ENCODE peak calls at places on chromosomes 12 and 14, in six cellular contexts. U is HCT116, P is IMR-90, Z is ovary, F is A549, X is adrenal gland. E is an unnamed sample. For H3K4me1, the result is how much of the 10 kb centered on the place peaks cover.

GRCh38 chr14:36065831-36066230 is 110.7 kb downstream of the PTCSC3 start:
- DNase-seq in U (no peak), P (no peak), Z (no peak), F (no peak), X (no peak), E (no peak)

GRCh38 chr12:13124661-13125505 is 21.4 kb upstream of the GSG1 start:
- DNase-seq in U (no peak), P (peak), Z (no peak), F (peak), X (no peak), E (no peak)

GRCh38 chr12:79420146-79420618 is 270.6 kb downstream of the PAWR start:
- DNase-seq in U (peak), P (peak), Z (no peak), F (peak), X (no peak), E (no peak)

GRCh38 chr12:88665051-88665450 is 84.8 kb upstream of the KITLG start:
- DNase-seq in U (no peak), P (peak), Z (no peak), F (no peak), X (no peak), E (no peak)

GRCh38 chr12:93107943-93108342 is 178.8 kb upstream of the EEA1 start:
- DNase-seq in U (no peak), P (no peak), Z (no peak), F (no peak), X (no peak), E (no peak)

GRCh38 chr12:11672361-11672760 is 22.9 kb downstream of the ETV6 start:
- DNase-seq in U (no peak), P (no peak), Z (no peak), F (no peak), X (no peak), E (no peak)

GRCh38 chr14:71324767-71325272 is 417.6 kb downstream of the PCNX1 start:
- DNase-seq in U (no peak), P (peak), Z (no peak), F (no peak), X (no peak), E (no peak)

GRCh38 chr14:102568115-102568614 is 24.3 kb upstream of the RCOR1 start:
- DNase-seq in U (peak), P (no peak), Z (no peak), F (peak), X (no peak), E (peak)

GRCh38 chr12:2309647-2310046 is 256.9 kb downstream of the CACNA1C start:
- DNase-seq in U (no peak), P (no peak), Z (no peak), F (no peak), X (no peak), E (no peak)

GRCh38 chr12:4112734-4113396 is 160.7 kb upstream of the CCND2 start:
- DNase-seq in U (no peak), P (peak), Z (no peak), F (no peak), X (no peak), E (no peak)

GRCh38 chr14:59187802-59188460 is 536 bp upstream of the DAAM1 start:
- DNase-seq in U (no peak), P (no peak), Z (no peak), F (peak), X (peak), E (peak)
- TF ChIP-seq POLR2A in U (no peak), P (no peak), Z (no peak), F (peak), X (no peak), E (no peak)

GRCh38 chr12:131348226-131349010 is 362.5 kb upstream of the SFSWAP start:
- DNase-seq in U (no peak), P (no peak), Z (no peak), F (no peak), X (no peak), E (no peak)
- H3K4me1 ChIP-seq in U (under half), P (under half), Z (under half), F (under half), X (under half), E (under half)

GRCh38 chr12:57049047-57049446 is 882 bp downstream of the MYO1A start:
- DNase-seq in U (no peak), P (no peak), Z (no peak), F (no peak), X (no peak), E (no peak)
- TF ChIP-seq POLR2A in U (no peak), P (no peak), Z (no peak), F (no peak), X (no peak), E (no peak)

GRCh38 chr12:56157201-56158028 is 744 bp upstream of the MYL6 start:
- DNase-seq in U (peak), P (peak), Z (peak), F (peak), X (peak), E (peak)
- H3K4me1 ChIP-seq in U (under half), P (under half), Z (under half), F (under half), X (under half), E (under half)

GRCh38 chr12:32894566-32894965 is 2.0 kb downstream of the PKP2 start:
- DNase-seq in U (no peak), P (no peak), Z (no peak), F (no peak), X (no peak), E (no peak)

GRCh38 chr12:32897276-32897615 is 669 bp upstream of the PKP2 start:
- DNase-seq in U (no peak), P (no peak), Z (no peak), F (no peak), X (no peak), E (no peak)

GRCh38 chr12:32895688-32896437 is 714 bp downstream of the PKP2 start:
- DNase-seq in U (no peak), P (no peak), Z (peak), F (no peak), X (no peak), E (peak)

GRCh38 chr12:32897688-32898573 is 1.4 kb upstream of the PKP2 start:
- DNase-seq in U (no peak), P (no peak), Z (no peak), F (no peak), X (no peak), E (no peak)

DNA sequence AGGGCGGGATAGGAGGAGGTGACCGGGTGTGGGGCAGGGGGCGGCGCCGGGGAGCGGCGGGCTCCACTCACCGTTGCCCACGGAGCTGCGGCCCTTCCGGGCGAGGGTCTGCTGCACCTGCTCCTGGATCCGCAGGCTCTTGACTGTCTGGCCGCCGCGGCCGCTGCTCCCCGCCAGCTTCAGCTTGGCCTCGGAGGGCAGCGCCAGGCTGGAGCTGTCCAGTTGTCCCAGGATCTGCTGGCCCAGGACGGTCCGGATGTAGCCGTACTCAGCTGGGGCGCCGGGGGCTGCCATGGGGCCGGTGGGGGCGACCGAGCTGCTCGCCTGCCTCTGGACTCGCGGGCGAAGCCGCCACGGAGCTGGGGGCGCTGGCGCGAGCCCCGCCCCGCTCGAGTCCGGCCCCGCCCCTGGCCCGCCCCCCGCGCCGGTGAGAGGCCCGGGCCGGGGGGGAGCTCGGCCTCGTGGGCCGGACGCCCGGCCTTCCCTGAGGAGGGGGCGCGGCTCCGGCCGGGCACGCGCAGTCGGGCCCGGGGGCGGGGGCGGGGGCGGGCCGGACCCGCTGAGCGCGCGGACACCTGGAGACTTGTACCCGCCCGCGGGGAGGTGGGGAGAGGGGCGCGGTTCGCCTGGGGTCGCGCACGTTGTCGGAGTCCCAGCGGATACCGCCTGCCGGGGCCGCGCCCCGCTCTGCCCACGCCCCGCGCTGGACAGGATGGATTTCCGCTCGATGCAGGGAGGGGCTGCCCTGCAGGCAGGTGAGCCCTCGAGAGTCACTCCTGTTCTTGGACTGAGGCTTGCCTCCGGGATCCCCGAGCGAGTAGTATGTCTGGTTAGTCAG is at the start of gene PKP2:
- DNase-seq in U (peak), P (no peak), Z (peak), F (peak), X (no peak), E (peak)
- TF ChIP-seq POLR2A in U (no peak), P (no peak), Z (no peak), F (peak), X (no peak), E (peak)

GRCh38 chr14:56741325-56741724 is 69.0 kb downstream of the OTX2 start:
- DNase-seq in U (no peak), P (no peak), Z (peak), F (no peak), X (no peak), E (no peak)
- H3K4me1 ChIP-seq in U (under half), P (under half), Z (under half), F (under half), X (under half), E (under half)

GRCh38 chr12:52909256-52909655 is 4.4 kb upstream of the KRT8 start:
- DNase-seq in U (no peak), P (no peak), Z (no peak), F (no peak), X (no peak), E (no peak)
- TF ChIP-seq POLR2A in U (no peak), P (no peak), Z (no peak), F (no peak), X (no peak), E (no peak)

GRCh38 chr12:6788972-6789905 is at the start of gene CD4:
- DNase-seq in U (no peak), P (no peak), Z (no peak), F (no peak), X (peak), E (peak)
- H3K4me1 ChIP-seq in U (under half), P (under half), Z (under half), F (under half), X (under half), E (under half)